ENCODE peak calls at places on chromosomes 3 and 15, in five cellular contexts. G is brain microvascular endothelial cell, H is AG09309, W is B cell, M is BE2C. B is an unnamed sample.

GRCh38 chr3:16148783-16149182 is 25.7 kb upstream of the GALNT15 start:
- DNase-seq in W (no peak), G (peak; percentile 92), M (no peak), H (no peak), B (peak; percentile 57)

GRCh38 chr3:123821920-123822319 is 62.2 kb downstream of the MYLK start:
- DNase-seq in H (no peak), G (no peak), M (no peak), W (no peak), B (no peak)

GRCh38 chr3:108546249-108546648 is 35.9 kb upstream of the MYH15 start:
- DNase-seq in M (no peak), G (no peak), H (no peak), W (no peak), B (no peak)

GRCh38 chr15:32104061-32104980 is 74.0 kb downstream of the CHRNA7 start:
- DNase-seq in W (no peak), H (no peak), M (no peak), G (no peak), B (no peak)

GRCh38 chr3:47646362-47646761 is 67.7 kb upstream of the CSPG5 start:
- DNase-seq in M (no peak), H (peak; percentile 61), W (no peak), G (no peak), B (no peak)

GRCh38 chr3:27533718-27534578 is 49.8 kb upstream of the SLC4A7 start:
- DNase-seq in G (peak; percentile 97), M (no peak), W (no peak), H (peak; percentile 98), B (peak; percentile 95)

GRCh38 chr3:125594581-125595011 is 701 bp downstream of the OSBPL11 start:
- DNase-seq in G (no peak), H (no peak), M (peak; percentile 24), W (no peak), B (no peak)

GRCh38 chr3:186938716-186939115 is 8.4 kb downstream of the ST6GAL1 start:
- DNase-seq in H (no peak), W (no peak), M (no peak), G (peak; percentile 92), B (no peak)

GRCh38 chr3:45988804-45989203 is 6.8 kb downstream of the FYCO1 start:
- DNase-seq in G (peak; percentile 72), M (no peak), H (peak; percentile 45), W (no peak), B (peak; percentile 53)

GRCh38 chr15:34584321-34584668 is 844 bp upstream of the GOLGA8B start:
- DNase-seq in W (no peak), H (no peak), G (no peak), M (peak; percentile 21), B (no peak)

GRCh38 chr3:94862703-94863102 is 799.8 kb downstream of the NSUN3 start:
- DNase-seq in M (peak; percentile 49), W (no peak), G (peak; percentile 26), H (no peak), B (no peak)

GRCh38 chr15:58174709-58175108 is 36.5 kb downstream of the AQP9 start:
- DNase-seq in M (no peak), G (no peak), W (no peak), H (no peak), B (no peak)

GRCh38 chr3:119492128-119492527 is 6.2 kb upstream of the TIMMDC1 start:
- DNase-seq in M (no peak), G (no peak), W (no peak), H (no peak), B (no peak)

GRCh38 chr3:39460677-39461076 is 6.8 kb upstream of the MOBP start:
- DNase-seq in M (no peak), H (no peak), W (no peak), G (no peak), B (no peak)

GRCh38 chr3:151346292-151346691 is 16.9 kb upstream of the P2RY13 start:
- DNase-seq in M (no peak), G (no peak), W (no peak), H (no peak), B (no peak)

GRCh38 chr3:128515967-128516366 is 23.0 kb upstream of the GATA2 start:
- DNase-seq in G (no peak), M (no peak), H (no peak), W (no peak), B (no peak)

GRCh38 chr3:38411591-38411990 is 42.1 kb upstream of the ACVR2B start:
- DNase-seq in G (no peak), M (no peak), H (no peak), W (no peak), B (no peak)

DNA sequence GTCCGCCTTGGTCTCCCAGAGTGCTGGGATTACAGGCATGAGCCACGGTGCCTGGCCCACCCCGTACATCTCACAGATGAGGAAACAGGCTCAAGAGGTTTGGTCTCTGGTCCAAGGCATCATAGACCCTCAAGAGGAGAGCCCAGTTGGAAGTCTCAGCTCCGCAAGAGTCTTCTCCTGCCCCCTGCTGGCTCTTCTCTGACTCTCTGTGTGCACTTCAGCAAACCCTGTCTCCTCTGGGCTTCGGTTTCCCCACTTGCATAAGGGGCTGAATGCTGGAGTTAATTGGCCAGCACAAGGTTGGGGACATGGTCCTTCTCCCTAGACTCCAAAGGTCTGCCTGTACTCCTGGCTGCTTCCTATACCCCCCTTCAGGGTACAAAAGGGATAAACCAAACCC is 3.9 kb downstream of the MST1R start:
- DNase-seq in W (no peak), H (no peak), G (no peak), M (peak; percentile 51), B (no peak)
- TF ChIP-seq CTCF in W (peak; percentile 13), H (peak; percentile 23), G (peak; percentile 48), M (peak; percentile 54), B (peak; percentile 44)

DNA sequence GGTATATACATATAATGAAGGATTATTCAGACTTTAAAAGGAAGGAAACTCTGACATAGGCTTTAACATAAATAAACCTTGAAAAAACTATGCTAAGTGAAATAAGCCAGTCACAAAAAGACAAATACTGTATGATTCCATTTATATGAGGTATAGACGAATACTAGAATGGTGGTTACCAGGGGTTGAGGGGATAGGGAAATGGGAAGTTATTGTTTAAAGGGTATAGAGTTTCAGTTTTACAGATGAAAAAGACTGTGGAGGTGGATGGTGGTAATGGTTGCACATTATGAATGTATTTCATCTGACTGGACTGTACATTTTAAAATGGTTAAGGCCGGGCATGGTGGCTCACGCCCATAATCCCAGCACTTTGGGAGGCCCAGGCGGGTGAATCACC is 41.7 kb downstream of the FRMD5 start:
- DNase-seq in M (no peak), W (no peak), G (no peak), H (no peak), B (no peak)
- TF ChIP-seq CTCF in M (no peak), W (no peak), G (no peak), H (no peak), B (no peak)

DNA sequence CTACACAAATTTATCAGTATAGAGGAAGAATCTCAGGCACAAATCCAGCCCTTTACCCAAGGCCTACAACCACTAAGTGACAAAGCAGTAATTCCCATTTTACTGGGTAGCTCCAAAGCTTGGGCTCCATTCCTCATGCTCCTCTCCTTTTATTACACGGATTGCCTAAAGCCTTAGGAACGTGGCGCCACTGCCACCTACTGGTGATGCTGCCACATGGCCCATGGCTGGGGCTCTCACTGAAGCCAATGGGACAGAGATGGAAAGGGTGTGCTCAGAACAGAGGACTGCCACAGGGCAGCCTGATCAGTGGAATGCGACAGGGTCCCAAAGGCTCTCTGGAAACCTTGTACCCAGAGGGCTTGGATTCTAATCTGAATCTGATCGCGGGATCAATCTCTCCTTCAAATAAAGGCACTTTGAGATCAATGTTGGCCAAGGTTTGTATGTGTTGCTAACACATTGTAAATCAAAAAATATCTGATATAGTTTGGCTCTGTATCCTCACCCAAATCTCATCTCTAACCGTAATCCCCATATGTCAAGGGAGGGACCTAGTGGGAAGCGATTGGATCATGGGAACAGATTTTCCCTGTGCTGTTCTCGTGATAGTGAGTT is 33.5 kb upstream of the LYZL4 start:
- DNase-seq in M (peak; percentile 71), G (peak; percentile 76), W (peak; percentile 78), H (peak; percentile 34), B (peak; percentile 51)
- TF ChIP-seq CTCF in M (peak; percentile 79), G (peak; percentile 98), W (peak; percentile 95), H (peak; percentile 99), B (peak; percentile 99)

GRCh38 chr3:149321640-149322039 is 11.8 kb downstream of the TM4SF18 start:
- DNase-seq in H (no peak), W (no peak), M (no peak), G (no peak), B (no peak)

GRCh38 chr3:149319750-149320149 is 13.7 kb downstream of the TM4SF18 start:
- DNase-seq in W (no peak), H (no peak), M (no peak), G (no peak), B (no peak)

GRCh38 chr3:149324332-149324731 is 9.1 kb downstream of the TM4SF18 start:
- DNase-seq in M (no peak), W (no peak), G (no peak), H (no peak), B (no peak)

GRCh38 chr3:149330609-149331008 is 2.8 kb downstream of the TM4SF18 start:
- DNase-seq in W (no peak), G (no peak), H (no peak), M (peak; percentile 21), B (no peak)

GRCh38 chr3:149325581-149325980 is 7.9 kb downstream of the TM4SF18 start:
- DNase-seq in H (no peak), G (no peak), W (no peak), M (no peak), B (no peak)
- TF ChIP-seq CTCF in H (no peak), G (no peak), W (no peak), M (no peak), B (no peak)

DNA sequence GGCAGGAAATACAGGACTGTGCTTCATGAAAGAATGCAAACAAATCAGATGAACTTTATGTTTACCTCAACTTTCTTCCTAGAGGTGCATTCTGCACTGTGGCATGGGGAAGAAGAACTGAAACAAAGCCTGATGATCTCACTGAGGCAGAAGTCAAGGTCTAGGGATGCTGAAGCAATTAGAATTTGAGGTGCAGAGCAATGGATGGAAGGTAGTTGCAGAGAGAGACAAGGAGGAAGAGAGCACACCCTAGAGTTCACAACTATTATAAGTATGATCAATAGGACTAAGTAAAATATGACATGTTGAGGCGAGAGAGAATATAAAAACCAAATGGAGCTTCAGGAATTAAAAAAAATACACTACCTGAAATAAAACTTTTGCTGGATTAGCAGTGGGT is 420.1 kb downstream of the EDEM1 start:
- DNase-seq in H (no peak), G (no peak), W (no peak), M (no peak), B (no peak)
- TF ChIP-seq CTCF in H (no peak), G (no peak), W (no peak), M (no peak), B (no peak)

GRCh38 chr3:42601898-42602581 is 1.6 kb downstream of the NKTR start:
- DNase-seq in H (no peak), G (no peak), W (no peak), M (no peak), B (no peak)
- TF ChIP-seq CTCF in H (peak; percentile 10), G (peak; percentile 28), W (peak; percentile 25), M (no peak), B (no peak)

B was measured in HFF-Myc.